ENCODE peak calls at places on chromosomes 13 and 19, in eight cellular contexts. U is NCI-H748 treated with DMSO at 0.1 percent for 48 hours; F is AG08395; J is cardiac muscle cell; D is mesenteric fat pad; Q is activated CD4-positive, alpha-beta T cell treated with anti-CD3 and anti-CD28 coated beads for 36 hours; O is substantia nigra; Z is T-cell. W is an unnamed sample.

GRCh38 chr19:44764975-44765948 is 12.4 kb upstream of the CBLC start:
- DNase-seq in U (no peak), F (no peak), J (no peak), D (no peak), Q (no peak), O (no peak), Z (no peak), W (no peak)

GRCh38 chr13:81480634-81481033 is 1139.7 kb upstream of the SPRY2 start:
- DNase-seq in U (peak), F (no peak), J (no peak), D (no peak), Q (no peak), O (no peak), Z (no peak), W (peak)

GRCh38 chr13:45206340-45206739 is 5.5 kb upstream of the KCTD4 start:
- DNase-seq in U (no peak), F (peak), J (peak), D (no peak), Q (peak), O (no peak), Z (no peak), W (no peak)

GRCh38 chr13:33577037-33577436 is 240.9 kb upstream of the RFC3 start:
- DNase-seq in U (no peak), F (no peak), J (peak), D (no peak), Q (no peak), O (no peak), Z (no peak), W (no peak)

GRCh38 chr19:16888629-16889371 is at the start of gene F2RL3:
- DNase-seq in U (no peak), F (peak), J (peak), D (no peak), Q (no peak), O (no peak), Z (no peak), W (no peak)

GRCh38 chr13:44768233-44768632 is 192.1 kb upstream of the TSC22D1 start:
- DNase-seq in U (no peak), F (no peak), J (peak), D (no peak), Q (peak), O (no peak), Z (peak), W (no peak)

GRCh38 chr13:75836441-75836840 is 200.3 kb downstream of the LMO7 start:
- DNase-seq in U (no peak), F (no peak), J (no peak), D (no peak), Q (no peak), O (no peak), Z (no peak), W (peak)

GRCh38 chr19:43495082-43495481 is 9.5 kb downstream of the PHLDB3 start:
- DNase-seq in U (no peak), F (no peak), J (no peak), D (no peak), Q (no peak), O (no peak), Z (no peak), W (no peak)

GRCh38 chr13:75181906-75182305 is 300.1 kb downstream of the TBC1D4 start:
- DNase-seq in U (no peak), F (peak), J (peak), D (no peak), Q (no peak), O (no peak), Z (no peak), W (no peak)

GRCh38 chr19:990119-990571 is 6.0 kb downstream of the WDR18 start:
- DNase-seq in U (no peak), F (no peak), J (no peak), D (no peak), Q (no peak), O (no peak), Z (no peak), W (no peak)

GRCh38 chr19:7477758-7478157 is 11.1 kb downstream of the PEX11G start:
- DNase-seq in U (no peak), F (no peak), J (no peak), D (no peak), Q (no peak), O (no peak), Z (no peak), W (no peak)

GRCh38 chr13:90591927-90592268 is 755.6 kb upstream of the MIR17HG start:
- DNase-seq in U (no peak), F (no peak), J (no peak), D (no peak), Q (no peak), O (no peak), Z (no peak), W (no peak)

GRCh38 chr19:35528218-35529038 is at the start of gene SBSN:
- DNase-seq in U (no peak), F (peak), J (peak), D (no peak), Q (no peak), O (no peak), Z (no peak), W (no peak)

W was measured in NCI-H1105 treated with DMSO at 0.1 percent for 48 hours.